ENCODE peak calls at places on chromosomes 6 and 20, in six cellular contexts. H, G, Y, X, S and K are unnamed samples.
A peak's percentile ranks its signal among the peaks of the same experiment; 100 is the strongest.

GRCh38 chr20:37545516-37545915 is 17.8 kb upstream of the BLCAP start:
- DNase-seq in H (no peak), G (no peak), Y (no peak), X (no peak), S (no peak), K (no peak)

GRCh38 chr6:58113960-58114359 is 796.5 kb downstream of the PRIM2 start:
- DNase-seq in H (no peak), G (no peak), Y (peak; percentile 41), X (no peak), S (no peak), K (no peak)

GRCh38 chr6:24936641-24937317 is 1.0 kb upstream of the RIPOR2 start:
- DNase-seq in H (peak; percentile 58), G (no peak), Y (peak; percentile 73), X (no peak), S (no peak), K (no peak)

GRCh38 chr6:2768125-2768524 is 2.9 kb downstream of the WRNIP1 start:
- DNase-seq in H (no peak), G (no peak), Y (no peak), X (no peak), S (no peak), K (no peak)

GRCh38 chr20:35334511-35335101 is 42.4 kb upstream of the FAM83C start:
- DNase-seq in H (peak; percentile 23), G (no peak), Y (no peak), X (no peak), S (peak; percentile 43), K (no peak)

GRCh38 chr6:146990821-146991798 is 213.1 kb upstream of the STXBP5 start:
- DNase-seq in H (peak; percentile 82), G (peak; percentile 19), Y (no peak), X (no peak), S (peak; percentile 88), K (no peak)

GRCh38 chr20:44081476-44081875 is 105.5 kb downstream of the JPH2 start:
- DNase-seq in H (no peak), G (no peak), Y (no peak), X (no peak), S (no peak), K (no peak)

GRCh38 chr6:140867336-140867735 is 1265.4 kb upstream of the GJE1 start:
- DNase-seq in H (no peak), G (no peak), Y (no peak), X (no peak), S (no peak), K (no peak)

GRCh38 chr20:44075191-44075949 is 111.6 kb downstream of the JPH2 start:
- DNase-seq in H (no peak), G (no peak), Y (no peak), X (no peak), S (no peak), K (no peak)

GRCh38 chr6:31158863-31159855 is 770 bp downstream of the TCF19 start:
- DNase-seq in H (no peak), G (no peak), Y (peak; percentile 62), X (peak; percentile 46), S (peak; percentile 15), K (peak; percentile 65)

GRCh38 chr6:21522773-21523490 is 70.6 kb upstream of the SOX4 start:
- DNase-seq in H (no peak), G (no peak), Y (no peak), X (peak; percentile 56), S (no peak), K (no peak)

GRCh38 chr6:99520855-99521556 is 5.8 kb upstream of the USP45 start:
- DNase-seq in H (peak; percentile 77), G (peak; percentile 61), Y (peak; percentile 93), X (peak; percentile 90), S (peak; percentile 82), K (peak; percentile 80)

GRCh38 chr6:2575191-2575590 is 175.5 kb downstream of the MYLK4 start:
- DNase-seq in H (peak; percentile 49), G (no peak), Y (no peak), X (no peak), S (peak; percentile 54), K (no peak)

GRCh38 chr6:10658910-10659696 is 35.3 kb downstream of the C6orf52 start:
- DNase-seq in H (no peak), G (no peak), Y (no peak), X (no peak), S (no peak), K (no peak)

GRCh38 chr20:46562373-46563169 is 12.1 kb upstream of the OCSTAMP start:
- DNase-seq in H (peak; percentile 64), G (peak; percentile 47), Y (peak; percentile 89), X (peak; percentile 77), S (peak; percentile 71), K (peak; percentile 63)

GRCh38 chr6:54775586-54775985 is 71.0 kb upstream of the FAM83B start:
- DNase-seq in H (peak; percentile 6), G (no peak), Y (no peak), X (no peak), S (no peak), K (no peak)

GRCh38 chr6:10449751-10450150 is 34.9 kb upstream of the TFAP2A start:
- DNase-seq in H (no peak), G (no peak), Y (no peak), X (no peak), S (no peak), K (no peak)

GRCh38 chr6:35790683-35791082 is 6.4 kb downstream of the CLPS start:
- DNase-seq in H (no peak), G (no peak), Y (no peak), X (no peak), S (no peak), K (no peak)
- H2AFZ ChIP-seq in H (no peak overlapping the region), G (no peak overlapping the region), Y (no peak overlapping the region), X (no peak overlapping the region), S (no peak overlapping the region), K (no peak overlapping the region)

DNA sequence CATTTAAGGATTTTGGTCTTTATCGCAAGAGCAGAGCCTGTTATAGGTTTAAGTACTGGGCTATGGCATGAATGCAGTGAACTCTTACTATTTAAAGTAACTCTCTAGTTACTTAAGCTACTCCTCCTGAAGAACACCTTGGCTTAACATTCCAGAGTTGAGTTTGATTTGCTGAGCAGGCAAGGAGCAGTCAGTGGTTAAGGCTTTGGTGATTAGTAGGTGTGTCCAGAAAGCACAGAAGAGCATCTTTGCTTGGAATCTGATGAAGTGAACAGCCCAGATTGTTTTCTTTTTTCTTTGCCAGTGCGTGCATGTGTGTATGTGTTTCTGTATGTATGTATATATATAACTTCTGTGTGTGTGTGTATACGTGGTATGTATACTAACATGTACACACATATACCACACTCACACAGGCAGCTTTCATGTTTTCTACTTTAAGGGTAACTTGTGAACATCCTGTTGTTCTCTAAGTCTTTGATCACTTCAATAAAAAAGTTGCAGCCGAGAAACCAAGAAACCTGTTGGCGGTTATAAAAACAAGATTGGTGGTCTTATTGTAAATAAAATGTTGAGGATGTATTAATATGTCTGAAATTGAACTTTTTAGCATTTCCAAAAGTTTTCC is 56.2 kb upstream of the TULP4 start:
- DNase-seq in H (no peak), G (no peak), Y (no peak), X (no peak), S (no peak), K (no peak)
- H3K4me1 ChIP-seq in H (peaks cover 3% of the 10 kb centered on the region), G (no peaks in the 10 kb centered on the region), Y (peaks cover 69% of the 10 kb centered on the region), X (peaks cover 14% of the 10 kb centered on the region), S (no peaks in the 10 kb centered on the region), K (no peaks in the 10 kb centered on the region)

DNA sequence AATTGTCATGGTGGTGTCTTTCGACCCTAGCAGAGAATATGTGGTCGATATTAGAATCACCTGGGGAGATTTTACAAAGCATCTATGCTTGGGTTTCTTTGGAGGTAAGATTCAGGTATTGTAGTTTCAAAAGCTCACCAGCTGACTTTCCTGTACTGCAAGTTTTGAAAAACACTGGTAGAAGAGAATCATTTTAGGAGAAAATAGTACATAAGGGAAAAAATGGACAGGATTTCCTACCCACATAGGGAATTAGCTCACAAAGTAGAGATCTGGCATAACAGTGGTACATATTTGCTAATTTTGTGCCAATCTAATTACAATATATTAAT is 27.4 kb upstream of the ABT1 start:
- DNase-seq in H (no peak), G (no peak), Y (no peak), X (no peak), S (no peak), K (no peak)
- H3K9ac ChIP-seq in H (no peak overlapping the region), G (no peak overlapping the region), Y (no peak overlapping the region), X (no peak overlapping the region), S (no peak overlapping the region), K (peak overlapping the region; percentile 31)

GRCh38 chr6:112054520-112055160 is 736 bp downstream of the CCN6 start:
- DNase-seq in H (peak; percentile 31), G (no peak), Y (no peak), X (no peak), S (no peak), K (no peak)
- H2AFZ ChIP-seq in H (no peak overlapping the region), G (no peak overlapping the region), Y (no peak overlapping the region), X (peak overlapping the region; percentile 20), S (no peak overlapping the region), K (no peak overlapping the region)

DNA sequence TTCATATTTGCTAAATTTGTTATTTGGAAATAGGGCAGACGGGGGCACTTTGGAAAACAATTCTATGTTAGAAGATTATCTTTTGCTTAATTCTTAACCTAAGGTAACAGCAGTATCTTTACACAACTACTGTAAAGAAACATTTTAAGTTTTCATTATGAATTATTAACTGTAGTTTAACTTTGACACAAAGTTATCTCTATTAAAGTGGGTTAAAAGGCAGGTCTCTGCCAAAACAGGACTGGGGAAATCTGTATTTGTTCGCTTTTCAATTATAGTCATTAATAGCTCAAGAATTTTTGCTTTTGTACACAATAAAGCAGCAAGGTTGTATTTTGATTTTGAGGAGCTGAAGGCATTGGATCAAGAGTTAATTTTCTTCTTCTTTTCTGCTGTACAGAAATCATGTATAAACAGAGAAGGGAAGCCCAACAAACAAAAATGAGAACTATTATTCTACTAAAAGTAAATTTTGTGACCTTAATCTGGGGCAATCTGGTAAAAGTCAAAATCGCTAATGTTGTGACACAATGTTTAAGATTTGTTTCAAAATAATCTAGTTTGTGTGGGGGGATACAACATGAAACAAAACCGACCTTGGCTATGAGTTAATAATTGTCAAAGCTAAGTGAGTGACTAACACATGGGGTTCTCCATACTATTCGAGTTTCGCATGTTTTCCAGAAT is 2.9 kb downstream of the STAU1 start:
- DNase-seq in H (no peak), G (no peak), Y (no peak), X (no peak), S (no peak), K (no peak)
- H3K4me1 ChIP-seq in H (peaks cover 3% of the 10 kb centered on the region), G (peaks cover 6% of the 10 kb centered on the region), Y (peaks cover 60% of the 10 kb centered on the region), X (peaks cover 6% of the 10 kb centered on the region), S (peaks cover 4% of the 10 kb centered on the region), K (peaks cover 51% of the 10 kb centered on the region)

GRCh38 chr6:90019216-90019615 is 124.9 kb downstream of the GJA10 start:
- DNase-seq in H (no peak), G (no peak), Y (peak; percentile 15), X (no peak), S (no peak), K (no peak)
- H3K9ac ChIP-seq in H (no peak overlapping the region), G (no peak overlapping the region), Y (no peak overlapping the region), X (no peak overlapping the region), S (no peak overlapping the region), K (no peak overlapping the region)